ENCODE peak calls at places on chromosomes 13 and 19, in four cellular contexts. T is adrenal gland, P is endothelial cell of umbilical vein, B is tibial nerve. N is an unnamed sample.

GRCh38 chr13:36736119-36736726 is 62.4 kb downstream of the SERTM1 start:
- DNase-seq in P (peak; percentile 65), T (peak; percentile 54), B (peak; percentile 64), N (peak; percentile 5)

GRCh38 chr13:52955505-52955904 is 73.1 kb upstream of the OLFM4 start:
- DNase-seq in P (no peak), T (no peak), B (no peak), N (no peak)

GRCh38 chr13:33355470-33355869 is 69.9 kb upstream of the STARD13 start:
- DNase-seq in B (peak; percentile 50), P (no peak), T (peak; percentile 26), N (no peak)

GRCh38 chr19:48480476-48481190 is 11.5 kb downstream of the CYTH2 start:
- DNase-seq in T (no peak), P (peak; percentile 52), B (peak; percentile 48), N (no peak)

GRCh38 chr13:39201075-39201630 is 162.9 kb downstream of the NHLRC3 start:
- DNase-seq in B (no peak), T (no peak), P (no peak), N (no peak)

GRCh38 chr13:26384587-26384986 is 130.7 kb downstream of the CDK8 start:
- DNase-seq in B (no peak), P (no peak), T (no peak), N (no peak)

GRCh38 chr13:63201493-63201892 is 1785.8 kb upstream of the PCDH20 start:
- DNase-seq in B (no peak), P (no peak), T (no peak), N (no peak)

GRCh38 chr19:29372461-29372860 is 153.3 kb upstream of the VSTM2B start:
- DNase-seq in P (no peak), B (no peak), T (no peak), N (no peak)

GRCh38 chr19:6264077-6264445 is 15.7 kb downstream of the MLLT1 start:
- DNase-seq in T (no peak), B (no peak), P (no peak), N (no peak)

GRCh38 chr13:28129911-28130693 is 8.2 kb upstream of the PAN3 start:
- DNase-seq in B (no peak), P (no peak), T (no peak), N (no peak)

GRCh38 chr13:113651511-113652403 is 6.2 kb downstream of the ATP4B start:
- DNase-seq in T (no peak), B (no peak), P (no peak), N (no peak)

GRCh38 chr19:42129399-42130253 is 2.6 kb downstream of the POU2F2 start:
- DNase-seq in P (no peak), T (no peak), B (peak; percentile 31), N (no peak)
- TF ChIP-seq POLR2A in P (no peak), T (no peak), B (no peak), N (no peak)

DNA sequence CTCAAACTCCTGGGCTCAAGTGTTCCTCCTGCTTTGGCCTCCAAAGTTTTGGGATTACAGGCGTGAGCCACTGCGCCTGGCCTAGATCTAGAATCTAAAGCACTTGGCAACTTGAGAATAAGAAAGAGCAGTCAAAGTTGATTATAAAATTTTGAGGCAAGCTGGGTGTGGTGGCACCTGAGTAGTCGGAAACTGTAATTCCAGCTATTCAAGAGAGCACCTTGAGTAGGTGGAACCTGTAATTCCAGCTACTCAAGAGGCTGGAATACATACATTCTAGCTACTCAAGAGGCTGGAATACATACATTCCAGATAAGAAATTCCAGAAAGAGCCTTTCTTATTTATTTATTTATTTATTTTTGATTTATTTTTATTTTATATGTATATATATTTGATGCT is 8.3 kb upstream of the NAA16 start:
- DNase-seq in T (no peak), B (no peak), P (no peak), N (no peak)
- TF ChIP-seq POLR2A in T (no peak), B (no peak), P (no peak), N (no peak)

GRCh38 chr19:49690656-49691242 is at the start of gene CPT1C:
- DNase-seq in P (peak; percentile 83), B (peak; percentile 70), T (peak; percentile 78), N (peak; percentile 81)
- TF ChIP-seq POLR2A in P (peak; percentile 79), B (no peak), T (peak; percentile 36), N (peak; percentile 60)

DNA sequence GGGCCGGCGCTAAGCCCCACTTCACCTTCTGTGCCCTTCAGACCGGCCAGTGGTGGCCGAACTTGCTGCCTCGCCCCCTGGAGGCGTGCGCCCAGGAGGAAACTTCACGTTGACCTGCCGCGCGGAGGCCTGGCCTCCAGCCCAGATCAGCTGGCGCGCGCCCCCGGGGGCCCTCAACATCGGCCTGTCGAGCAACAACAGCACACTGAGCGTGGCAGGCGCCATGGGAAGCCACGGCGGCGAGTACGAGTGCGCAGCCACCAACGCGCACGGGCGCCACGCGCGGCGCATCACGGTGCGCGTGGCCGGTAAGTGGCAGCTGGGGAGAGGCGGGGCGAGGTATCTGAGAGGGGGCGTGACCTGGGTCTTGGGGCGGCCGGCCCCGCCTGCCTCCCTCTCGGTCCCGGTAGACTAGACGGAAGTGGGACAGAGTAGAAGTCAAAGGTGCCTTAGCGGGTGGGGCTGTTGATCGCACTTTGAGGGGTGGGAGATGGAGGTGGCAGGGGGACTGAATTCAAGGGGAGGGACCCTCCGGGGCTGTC is 5.6 kb downstream of the ICAM5 start:
- DNase-seq in B (no peak), T (no peak), P (peak; percentile 35), N (no peak)
- TF ChIP-seq POLR2A in B (no peak), T (no peak), P (no peak), N (no peak)

GRCh38 chr19:2014731-2015610 is 543 bp downstream of the BTBD2 start:
- DNase-seq in T (peak; percentile 50), B (no peak), P (no peak), N (peak; percentile 56)

GRCh38 chr19:2011169-2011568 is 4.3 kb downstream of the BTBD2 start:
- DNase-seq in B (no peak), P (no peak), T (no peak), N (no peak)

GRCh38 chr19:2014081-2014693 is 1.3 kb downstream of the BTBD2 start:
- DNase-seq in B (no peak), P (no peak), T (no peak), N (no peak)

GRCh38 chr19:2013683-2013961 is 1.9 kb downstream of the BTBD2 start:
- DNase-seq in T (no peak), P (no peak), B (no peak), N (no peak)

GRCh38 chr19:2012941-2013682 is 2.4 kb downstream of the BTBD2 start:
- DNase-seq in B (no peak), P (no peak), T (no peak), N (no peak)
- TF ChIP-seq POLR2A in B (no peak), P (no peak), T (no peak), N (no peak)

GRCh38 chr19:8526345-8527062 is 12.5 kb upstream of the ZNF414 start:
- DNase-seq in P (peak; percentile 92), T (peak; percentile 91), B (peak; percentile 91), N (peak; percentile 75)
- TF ChIP-seq POLR2A in P (no peak), T (peak; percentile 0), B (peak; percentile 41), N (peak; percentile 86)

DNA sequence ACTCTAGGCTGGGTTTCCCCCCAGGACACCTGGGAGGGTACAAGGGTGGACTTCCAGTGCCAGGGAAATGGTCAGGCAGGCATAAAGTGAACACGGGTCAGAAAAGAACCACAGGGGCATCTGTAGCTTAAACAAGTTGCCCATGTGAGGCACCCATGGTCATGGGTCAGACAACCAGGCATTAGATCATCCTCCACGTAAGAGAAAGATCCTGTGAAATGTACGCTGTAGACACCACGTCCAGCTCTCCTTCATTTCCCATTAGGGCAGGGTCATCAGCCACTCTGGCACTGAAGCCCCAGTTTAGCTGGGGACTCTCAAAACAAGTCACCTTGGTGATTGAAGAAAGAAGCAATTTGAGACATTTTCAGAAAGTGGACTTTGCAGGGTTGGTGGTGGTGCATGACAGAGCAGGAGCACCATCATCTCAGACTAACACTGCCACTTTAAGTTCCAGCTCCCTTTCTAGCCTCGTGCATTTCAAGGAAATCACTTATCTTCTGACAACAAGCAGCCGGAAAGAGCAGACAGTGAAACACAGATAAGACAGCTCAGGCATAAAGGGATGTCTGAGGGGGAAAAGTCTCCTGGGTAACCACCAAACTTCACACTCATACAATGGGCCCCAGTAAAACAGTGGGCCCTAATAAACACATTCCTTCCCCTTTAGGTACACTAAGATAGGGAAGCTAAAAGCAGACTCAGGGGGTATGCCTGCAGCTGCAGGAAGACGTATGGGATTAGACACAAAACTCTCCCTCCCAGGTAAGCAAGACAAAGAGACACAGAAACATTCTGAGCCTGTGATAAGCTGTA is 16.1 kb upstream of the SIGLEC6 start:
- DNase-seq in P (peak; percentile 67), B (no peak), T (no peak), N (no peak)
- TF ChIP-seq POLR2A in P (no peak), B (no peak), T (no peak), N (no peak)

DNA sequence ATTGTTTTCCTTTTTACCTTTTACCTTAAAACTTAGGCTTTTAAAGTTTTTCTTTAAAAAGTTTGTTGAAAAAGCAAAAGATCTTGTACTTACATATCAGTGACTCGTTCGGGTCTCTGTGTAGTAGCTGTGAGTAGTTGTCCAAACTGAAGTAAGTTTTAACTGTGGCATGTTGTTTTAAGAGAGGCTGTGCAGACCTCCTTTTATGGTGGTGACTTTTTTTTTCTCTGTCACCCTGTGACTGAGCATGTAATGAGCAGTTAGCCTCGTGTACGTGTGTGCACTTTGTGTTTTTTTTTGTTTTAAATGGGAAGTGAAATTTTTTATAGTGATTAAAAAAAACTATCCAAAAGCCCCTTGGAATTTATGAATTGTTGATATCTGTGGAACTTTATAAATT is at the start of gene GPR183:
- DNase-seq in P (peak; percentile 58), T (no peak), B (no peak), N (no peak)
- TF ChIP-seq POLR2A in P (no peak), T (no peak), B (no peak), N (no peak)

N was measured in H54.